ENCODE peak calls at places on chromosome 2, in four cellular contexts. E is fibroblast of lung, B is OCI-LY7, D is breast epithelium. A is an unnamed sample. For H3K9me3, the result is how much of the 10 kb centered on the place peaks cover.

GRCh38 chr2:61770298-61770697 is 83.6 kb downstream of the FAM161A start:
- DNase-seq in D (no peak), E (no peak), B (no peak), A (peak)

GRCh38 chr2:120261387-120262006 is 8.8 kb downstream of the RALB start:
- DNase-seq in E (no peak), D (no peak), B (no peak), A (no peak)

GRCh38 chr2:3631161-3631850 is 26.7 kb upstream of the ALLC start:
- DNase-seq in D (peak), B (no peak), E (no peak), A (no peak)

GRCh38 chr2:119431155-119431975 is at the start of gene TMEM37:
- DNase-seq in E (peak), D (no peak), B (peak), A (peak)

GRCh38 chr2:69692424-69692823 is 48.9 kb upstream of the AAK1 start:
- DNase-seq in D (no peak), E (peak), B (no peak), A (peak)

GRCh38 chr2:109046925-109047508 is 58.0 kb upstream of the EDAR start:
- DNase-seq in B (no peak), D (no peak), E (no peak), A (no peak)

GRCh38 chr2:77566131-77566530 is 44.0 kb upstream of the LRRTM4 start:
- DNase-seq in B (no peak), D (no peak), E (no peak), A (no peak)

GRCh38 chr2:234730066-234730640 is 221.7 kb upstream of the SH3BP4 start:
- DNase-seq in B (no peak), E (no peak), D (no peak), A (no peak)

GRCh38 chr2:74894261-74895030 is 60.5 kb downstream of the HK2 start:
- DNase-seq in B (no peak), E (peak), D (no peak), A (no peak)

GRCh38 chr2:15177103-15177502 is 384.0 kb downstream of the NBAS start:
- DNase-seq in B (no peak), E (peak), D (no peak), A (peak)

GRCh38 chr2:127218843-127219715 is 1.0 kb downstream of the CYP27C1 start:
- DNase-seq in E (no peak), D (no peak), B (no peak), A (no peak)

GRCh38 chr2:27078267-27079194 is at the start of gene EMILIN1:
- DNase-seq in B (no peak), E (peak), D (no peak), A (no peak)

GRCh38 chr2:150548527-150548926 is 61.1 kb upstream of the RND3 start:
- DNase-seq in D (no peak), B (peak), E (peak), A (no peak)

GRCh38 chr2:161085041-161085598 is 75.1 kb upstream of the TANK start:
- DNase-seq in E (no peak), B (no peak), D (no peak), A (no peak)

GRCh38 chr2:189555243-189555642 is 25.3 kb downstream of the SLC40A1 start:
- DNase-seq in B (no peak), D (no peak), E (no peak), A (peak)

GRCh38 chr2:98601532-98602132 is 6.7 kb downstream of the COA5 start:
- DNase-seq in D (no peak), B (peak), E (peak), A (peak)

GRCh38 chr2:627926-628560 is 49.2 kb downstream of the TMEM18 start:
- DNase-seq in E (no peak), B (no peak), D (no peak), A (no peak)

GRCh38 chr2:82748653-82749052 is 1710.4 kb downstream of the SUCLG1 start:
- DNase-seq in B (no peak), E (no peak), D (no peak), A (no peak)

GRCh38 chr2:127105656-127106456 is 1.1 kb downstream of the BIN1 start:
- DNase-seq in B (no peak), E (peak), D (peak), A (no peak)

GRCh38 chr2:24919100-24919976 is 699 bp downstream of the ADCY3 start:
- DNase-seq in D (peak), B (peak), E (peak), A (peak)

GRCh38 chr2:157793053-157793612 is 83.0 kb downstream of the ACVR1 start:
- DNase-seq in D (no peak), E (no peak), B (no peak), A (no peak)

GRCh38 chr2:23399674-23400261 is 14.8 kb downstream of the KLHL29 start:
- DNase-seq in B (no peak), E (no peak), D (no peak), A (no peak)

GRCh38 chr2:35160871-35161270 is 1194.7 kb upstream of the CRIM1 start:
- DNase-seq in B (no peak), D (no peak), E (no peak), A (no peak)

GRCh38 chr2:217903142-217903858 is 99.5 kb downstream of the TNS1 start:
- DNase-seq in B (no peak), D (no peak), E (no peak), A (no peak)

GRCh38 chr2:56013475-56013874 is 89.9 kb upstream of the EFEMP1 start:
- DNase-seq in D (no peak), B (no peak), E (no peak), A (no peak)

GRCh38 chr2:191686658-191687057 is 8.7 kb downstream of the NABP1 start:
- DNase-seq in D (no peak), B (no peak), E (no peak), A (no peak)

GRCh38 chr2:51681854-51682253 is 649.9 kb upstream of the NRXN1 start:
- DNase-seq in E (no peak), B (no peak), D (no peak), A (no peak)

GRCh38 chr2:178363252-178363651 is 87.7 kb downstream of the PRKRA start:
- DNase-seq in E (peak), D (no peak), B (no peak), A (peak)

GRCh38 chr2:215966951-215967350 is 46.4 kb downstream of the MREG start:
- DNase-seq in E (no peak), B (no peak), D (no peak), A (peak)

GRCh38 chr2:27807476-27807875 is 36.0 kb downstream of the MRPL33 start:
- DNase-seq in B (peak), D (no peak), E (peak), A (peak)

GRCh38 chr2:238876232-238876630 is 28.3 kb downstream of the TWIST2 start:
- DNase-seq in E (no peak), D (no peak), B (no peak), A (no peak)

GRCh38 chr2:149169653-149170052 is 131.2 kb downstream of the LYPD6B start:
- DNase-seq in E (no peak), B (no peak), D (no peak), A (peak)

GRCh38 chr2:135064149-135064548 is 12.1 kb downstream of the RAB3GAP1 start:
- DNase-seq in E (no peak), B (no peak), D (no peak), A (no peak)
- H3K9me3 ChIP-seq in E (under half), B (under half), D (under half), A (under half)

GRCh38 chr2:6297238-6297637 is 568.5 kb downstream of the CMPK2 start:
- DNase-seq in D (no peak), B (no peak), E (no peak), A (no peak)
- H3K9me3 ChIP-seq in D (under half), B (under half), E (under half), A (under half)

DNA sequence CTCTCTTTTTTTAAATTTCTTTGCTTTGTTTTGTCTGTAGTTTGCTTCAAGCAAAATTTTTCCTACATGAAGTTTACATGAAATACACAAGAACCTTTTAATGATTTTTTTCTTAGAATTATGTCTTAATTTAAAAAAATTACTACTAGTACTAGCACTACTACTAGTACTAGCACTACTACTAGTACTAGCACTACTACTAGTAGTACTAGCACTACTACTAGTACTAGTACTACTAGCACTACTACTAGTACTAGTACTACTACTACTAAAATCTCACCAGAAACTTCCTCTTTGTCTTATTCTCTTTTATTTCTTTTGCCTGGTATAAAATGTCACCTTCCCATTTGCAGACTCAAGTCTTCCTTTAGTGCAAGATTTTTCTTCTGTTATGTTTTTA is 71.1 kb downstream of the PTH2R start:
- DNase-seq in D (no peak), E (no peak), B (no peak), A (no peak)
- H3K9me3 ChIP-seq in D (under half), E (under half), B (under half), A (under half)

GRCh38 chr2:123894167-123894566 is 130.9 kb upstream of the CNTNAP5 start:
- DNase-seq in E (no peak), B (no peak), D (no peak), A (no peak)
- H3K9me3 ChIP-seq in E (under half), B (under half), D (under half), A (under half)

GRCh38 chr2:57204364-57204763 is 842.2 kb upstream of the VRK2 start:
- DNase-seq in E (no peak), D (no peak), B (no peak), A (no peak)
- H3K9me3 ChIP-seq in E (under half), D (under half), B (under half), A (under half)

GRCh38 chr2:226181909-226182308 is 617.7 kb downstream of the IRS1 start:
- DNase-seq in B (no peak), D (no peak), E (no peak), A (no peak)
- H3K9me3 ChIP-seq in B (under half), D (under half), E (under half), A (under half)

A was measured in mammary epithelial cell.